ENCODE peak calls at places on chromosomes 16 and 17, in eight cellular contexts. S is progenitor cell of endocrine pancreas; G is SHP77; E is iris pigment epithelial cell; I is stimulated activated CD4-positive, alpha-beta T cell treated with anti-CD3 and anti-CD28 coated beads, Interleukin-4, amount 100 ng/mL, for 48 hours; Z is Karpas-422; P is fibroblast of lung; X is stimulated activated CD8-positive, alpha-beta memory T cell treated with anti-CD3 and anti-CD28 coated beads, Interleukin-4, amount 100 ng/mL, for 1 hour. U is an unnamed sample.

GRCh38 chr17:13727441-13728171 is 125.9 kb upstream of the HS3ST3A1 start:
- DNase-seq in S (no peak), G (no peak), E (peak; percentile 87), I (no peak), Z (no peak), P (peak; percentile 84), X (no peak), U (no peak)

GRCh38 chr16:53024045-53024444 is 28.7 kb downstream of the CHD9NB start:
- DNase-seq in S (no peak), G (no peak), E (no peak), I (no peak), Z (no peak), P (no peak), X (no peak), U (no peak)

GRCh38 chr17:32467949-32468348 is 18.8 kb upstream of the CDK5R1 start:
- DNase-seq in S (no peak), G (no peak), E (no peak), I (no peak), Z (no peak), P (no peak), X (no peak), U (no peak)

GRCh38 chr17:82240506-82241182 is 11.8 kb downstream of the SLC16A3 start:
- DNase-seq in S (no peak), G (no peak), E (no peak), I (no peak), Z (no peak), P (no peak), X (no peak), U (no peak)

GRCh38 chr17:66777689-66778225 is 57.2 kb upstream of the CACNG5 start:
- DNase-seq in S (no peak), G (no peak), E (peak; percentile 59), I (no peak), Z (peak; percentile 95), P (peak; percentile 70), X (no peak), U (peak; percentile 9)

GRCh38 chr16:30348929-30349328 is 6.2 kb downstream of the CD2BP2 start:
- DNase-seq in S (no peak), G (no peak), E (no peak), I (no peak), Z (peak; percentile 21), P (no peak), X (no peak), U (no peak)

GRCh38 chr17:35372846-35373531 is 432 bp downstream of the SLFN11 start:
- DNase-seq in S (no peak), G (no peak), E (peak; percentile 0), I (peak; percentile 3), Z (no peak), P (no peak), X (no peak), U (peak; percentile 12)

GRCh38 chr16:57411362-57411976 is 6.9 kb downstream of the CCL17 start:
- DNase-seq in S (no peak), G (no peak), E (no peak), I (no peak), Z (no peak), P (no peak), X (no peak), U (no peak)

GRCh38 chr16:51025588-51026290 is 125.3 kb downstream of the SALL1 start:
- DNase-seq in S (no peak), G (no peak), E (no peak), I (no peak), Z (no peak), P (no peak), X (no peak), U (no peak)

GRCh38 chr17:60729854-60730253 is 52.2 kb downstream of the BCAS3 start:
- DNase-seq in S (no peak), G (no peak), E (no peak), I (no peak), Z (no peak), P (peak; percentile 7), X (no peak), U (no peak)

GRCh38 chr17:44965491-44966234 is 2.4 kb downstream of the C1QL1 start:
- DNase-seq in S (no peak), G (no peak), E (no peak), I (no peak), Z (peak; percentile 79), P (no peak), X (no peak), U (no peak)

GRCh38 chr17:48933035-48933434 is 11.6 kb downstream of the SNF8 start:
- DNase-seq in S (no peak), G (no peak), E (no peak), I (no peak), Z (no peak), P (no peak), X (no peak), U (no peak)

GRCh38 chr17:41906465-41907184 is 12.1 kb downstream of the ACLY start:
- DNase-seq in S (no peak), G (no peak), E (no peak), I (no peak), Z (no peak), P (peak; percentile 27), X (no peak), U (no peak)

GRCh38 chr17:5329784-5330557 is 47.9 kb downstream of the RABEP1 start:
- DNase-seq in S (no peak), G (no peak), E (peak; percentile 58), I (no peak), Z (no peak), P (peak; percentile 25), X (no peak), U (no peak)

GRCh38 chr17:4301066-4301465 is 37.3 kb upstream of the ANKFY1 start:
- DNase-seq in S (no peak), G (no peak), E (no peak), I (no peak), Z (no peak), P (no peak), X (no peak), U (no peak)

GRCh38 chr16:76729525-76729924 is 452.3 kb downstream of the CNTNAP4 start:
- DNase-seq in S (no peak), G (no peak), E (peak; percentile 14), I (no peak), Z (no peak), P (no peak), X (no peak), U (peak; percentile 32)

GRCh38 chr17:77778636-77779524 is 179.6 kb upstream of the TNRC6C start:
- DNase-seq in S (no peak), G (peak; percentile 55), E (no peak), I (no peak), Z (no peak), P (peak; percentile 12), X (no peak), U (peak; percentile 64)

GRCh38 chr16:4380131-4381063 is 8.7 kb downstream of the VASN start:
- DNase-seq in S (no peak), G (no peak), E (no peak), I (no peak), Z (no peak), P (peak; percentile 61), X (no peak), U (no peak)

GRCh38 chr17:4520060-4520880 is 21.6 kb downstream of the SPNS2 start:
- DNase-seq in S (no peak), G (no peak), E (no peak), I (no peak), Z (no peak), P (no peak), X (no peak), U (no peak)

GRCh38 chr17:72448019-72448418 is 327.2 kb downstream of the SOX9 start:
- DNase-seq in S (no peak), G (no peak), E (no peak), I (no peak), Z (no peak), P (no peak), X (no peak), U (no peak)

GRCh38 chr16:1428511-1428910 is 2.4 kb upstream of the PERCC1 start:
- DNase-seq in S (no peak), G (no peak), E (peak; percentile 10), I (peak; percentile 43), Z (peak; percentile 74), P (peak; percentile 10), X (no peak), U (no peak)

GRCh38 chr16:88920618-88921602 is 54.5 kb upstream of the PABPN1L start:
- DNase-seq in S (no peak), G (no peak), E (peak; percentile 59), I (no peak), Z (no peak), P (peak; percentile 55), X (no peak), U (peak; percentile 13)

GRCh38 chr17:7572338-7572587 is 7.2 kb upstream of the CD68 start:
- DNase-seq in S (no peak), G (no peak), E (no peak), I (peak; percentile 97), Z (no peak), P (no peak), X (no peak), U (no peak)

GRCh38 chr17:45908935-45909334 is 14.6 kb downstream of the MAPT start:
- DNase-seq in S (no peak), G (no peak), E (no peak), I (no peak), Z (no peak), P (no peak), X (no peak), U (no peak)

GRCh38 chr16:88068476-88069396 is 117.5 kb downstream of the BANP start:
- DNase-seq in S (no peak), G (no peak), E (no peak), I (no peak), Z (no peak), P (no peak), X (no peak), U (no peak)

GRCh38 chr16:75580-76501 is 2.2 kb upstream of the MPG start:
- DNase-seq in S (no peak), G (no peak), E (peak; percentile 74), I (no peak), Z (peak; percentile 55), P (peak; percentile 79), X (no peak), U (no peak)

GRCh38 chr16:57039148-57039812 is 49.9 kb downstream of the NLRC5 start:
- DNase-seq in S (no peak), G (no peak), E (peak; percentile 94), I (no peak), Z (peak; percentile 91), P (peak; percentile 87), X (no peak), U (no peak)

GRCh38 chr17:78359936-78360370 is at the start of gene SOCS3:
- DNase-seq in S (peak; percentile 83), G (peak; percentile 90), E (peak; percentile 97), I (peak; percentile 95), Z (peak; percentile 75), P (peak; percentile 95), X (peak; percentile 88), U (peak; percentile 84)

GRCh38 chr17:13518271-13519000 is 83.3 kb downstream of the HS3ST3A1 start:
- DNase-seq in S (no peak), G (no peak), E (peak; percentile 82), I (no peak), Z (no peak), P (peak; percentile 97), X (no peak), U (no peak)

GRCh38 chr16:81513204-81514040 is 68.8 kb downstream of the CMIP start:
- DNase-seq in S (no peak), G (no peak), E (no peak), I (no peak), Z (no peak), P (peak; percentile 59), X (no peak), U (no peak)

GRCh38 chr17:36600936-36601302 is 464 bp upstream of the MRM1 start:
- DNase-seq in S (no peak), G (no peak), E (peak; percentile 28), I (no peak), Z (no peak), P (no peak), X (no peak), U (no peak)

GRCh38 chr17:3678821-3679175 is 10.2 kb downstream of the EMC6 start:
- DNase-seq in S (no peak), G (no peak), E (no peak), I (no peak), Z (no peak), P (no peak), X (no peak), U (no peak)

GRCh38 chr17:5373112-5373511 is 46.4 kb downstream of the NUP88 start:
- DNase-seq in S (no peak), G (no peak), E (no peak), I (no peak), Z (peak; percentile 54), P (no peak), X (no peak), U (no peak)

GRCh38 chr17:63538693-63539595 is 11.3 kb upstream of the DCAF7 start:
- DNase-seq in S (no peak), G (no peak), E (no peak), I (no peak), Z (no peak), P (no peak), X (no peak), U (no peak)